ENCODE peak calls at places on chromosomes 1 and 21, in six cellular contexts. One of them, this sample, is unnamed.

GRCh38 chr1:200364121-200364759 is 45.6 kb downstream of the ZNF281 start:
- DNase-seq in Panc1: no peak
- DNase-seq in astrocyte: peak; percentile 60
- DNase-seq in heart left ventricle: no peak
- DNase-seq in HL-60: no peak
- DNase-seq in PC-3: peak; percentile 56
- DNase-seq in this sample: no peak

GRCh38 chr1:50976890-50977574 is 7.0 kb downstream of the CDKN2C start:
- DNase-seq in PC-3: peak; percentile 52
- DNase-seq in heart left ventricle: no peak
- DNase-seq in astrocyte: peak; percentile 32
- DNase-seq in Panc1: no peak
- DNase-seq in HL-60: no peak
- DNase-seq in this sample: no peak

GRCh38 chr1:228362884-228363450 is 43.7 kb downstream of the TRIM11 start:
- DNase-seq in astrocyte: no peak
- DNase-seq in Panc1: no peak
- DNase-seq in HL-60: no peak
- DNase-seq in heart left ventricle: no peak
- DNase-seq in PC-3: no peak
- DNase-seq in this sample: no peak

GRCh38 chr1:204224655-204225054 is 10.9 kb upstream of the GOLT1A start:
- DNase-seq in astrocyte: no peak
- DNase-seq in heart left ventricle: no peak
- DNase-seq in PC-3: peak; percentile 51
- DNase-seq in HL-60: no peak
- DNase-seq in Panc1: no peak
- DNase-seq in this sample: no peak

GRCh38 chr21:42193131-42193671 is 25.7 kb upstream of the ABCG1 start:
- DNase-seq in HL-60: no peak
- DNase-seq in PC-3: peak; percentile 27
- DNase-seq in Panc1: no peak
- DNase-seq in astrocyte: peak; percentile 3
- DNase-seq in heart left ventricle: no peak
- DNase-seq in this sample: no peak

GRCh38 chr1:160821627-160822026 is 25.7 kb downstream of the LY9 start:
- DNase-seq in astrocyte: no peak
- DNase-seq in HL-60: no peak
- DNase-seq in Panc1: no peak
- DNase-seq in PC-3: no peak
- DNase-seq in heart left ventricle: no peak
- DNase-seq in this sample: no peak

GRCh38 chr1:31181515-31182343 is 58.0 kb downstream of the NKAIN1 start:
- DNase-seq in PC-3: peak; percentile 51
- DNase-seq in astrocyte: no peak
- DNase-seq in heart left ventricle: peak; percentile 77
- DNase-seq in HL-60: no peak
- DNase-seq in Panc1: no peak
- DNase-seq in this sample: peak; percentile 61

GRCh38 chr1:17802164-17802563 is 47.0 kb downstream of the ACTL8 start:
- DNase-seq in heart left ventricle: no peak
- DNase-seq in HL-60: no peak
- DNase-seq in Panc1: no peak
- DNase-seq in PC-3: no peak
- DNase-seq in astrocyte: peak; percentile 28
- DNase-seq in this sample: no peak

GRCh38 chr1:47813970-47814369 is 183.2 kb downstream of the TRABD2B start:
- DNase-seq in PC-3: no peak
- DNase-seq in astrocyte: no peak
- DNase-seq in Panc1: no peak
- DNase-seq in HL-60: no peak
- DNase-seq in heart left ventricle: no peak
- DNase-seq in this sample: no peak

GRCh38 chr1:28577738-28578536 is 14.1 kb upstream of the RAB42 start:
- DNase-seq in Panc1: no peak
- DNase-seq in heart left ventricle: no peak
- DNase-seq in PC-3: no peak
- DNase-seq in HL-60: peak; percentile 41
- DNase-seq in astrocyte: no peak
- DNase-seq in this sample: no peak

GRCh38 chr1:19284881-19285280 is 3.7 kb downstream of the AKR7A3 start:
- DNase-seq in heart left ventricle: no peak
- DNase-seq in astrocyte: no peak
- DNase-seq in HL-60: no peak
- DNase-seq in PC-3: no peak
- DNase-seq in Panc1: no peak
- DNase-seq in this sample: no peak

GRCh38 chr1:147095691-147096090 is 76.6 kb downstream of the PRKAB2 start:
- DNase-seq in heart left ventricle: no peak
- DNase-seq in Panc1: no peak
- DNase-seq in HL-60: no peak
- DNase-seq in astrocyte: no peak
- DNase-seq in PC-3: no peak
- DNase-seq in this sample: no peak

GRCh38 chr1:11501491-11501897 is 22.5 kb downstream of the DISP3 start:
- DNase-seq in HL-60: no peak
- DNase-seq in Panc1: no peak
- DNase-seq in PC-3: no peak
- DNase-seq in heart left ventricle: no peak
- DNase-seq in astrocyte: no peak
- DNase-seq in this sample: no peak

GRCh38 chr1:1332774-1333480 is 1.8 kb downstream of the TAS1R3 start:
- DNase-seq in PC-3: peak; percentile 73
- DNase-seq in astrocyte: no peak
- DNase-seq in HL-60: no peak
- DNase-seq in heart left ventricle: no peak
- DNase-seq in Panc1: no peak
- DNase-seq in this sample: peak; percentile 70

GRCh38 chr1:93296555-93297154 is 49.1 kb upstream of the DR1 start:
- DNase-seq in heart left ventricle: no peak
- DNase-seq in Panc1: no peak
- DNase-seq in HL-60: no peak
- DNase-seq in PC-3: no peak
- DNase-seq in astrocyte: no peak
- DNase-seq in this sample: no peak

GRCh38 chr1:93302078-93302477 is 43.6 kb upstream of the DR1 start:
- DNase-seq in astrocyte: no peak
- DNase-seq in PC-3: no peak
- DNase-seq in heart left ventricle: no peak
- DNase-seq in HL-60: no peak
- DNase-seq in Panc1: no peak
- DNase-seq in this sample: no peak

GRCh38 chr1:93306920-93307319 is 38.8 kb upstream of the DR1 start:
- DNase-seq in astrocyte: no peak
- DNase-seq in Panc1: no peak
- DNase-seq in heart left ventricle: no peak
- DNase-seq in PC-3: no peak
- DNase-seq in HL-60: no peak
- DNase-seq in this sample: no peak

GRCh38 chr1:93304716-93305138 is 41.0 kb upstream of the DR1 start:
- DNase-seq in PC-3: peak; percentile 86
- DNase-seq in HL-60: no peak
- DNase-seq in Panc1: peak; percentile 28
- DNase-seq in astrocyte: peak; percentile 49
- DNase-seq in heart left ventricle: no peak
- DNase-seq in this sample: peak; percentile 49

GRCh38 chr1:93301131-93301530 is 44.6 kb upstream of the DR1 start:
- DNase-seq in Panc1: no peak
- DNase-seq in PC-3: no peak
- DNase-seq in HL-60: no peak
- DNase-seq in heart left ventricle: no peak
- DNase-seq in astrocyte: no peak
- DNase-seq in this sample: no peak
- H3K27me3 ChIP-seq in Panc1: no peaks in the 10 kb centered on the region
- H3K27me3 ChIP-seq in PC-3: no peaks in the 10 kb centered on the region
- H3K27me3 ChIP-seq in HL-60: no peaks in the 10 kb centered on the region
- H3K27me3 ChIP-seq in heart left ventricle: no peaks in the 10 kb centered on the region
- H3K27me3 ChIP-seq in astrocyte: no peaks in the 10 kb centered on the region
- H3K27me3 ChIP-seq in this sample: no peaks in the 10 kb centered on the region

GRCh38 chr1:110084226-110085078 is 14.0 kb upstream of the ALX3 start:
- DNase-seq in PC-3: no peak
- DNase-seq in heart left ventricle: no peak
- DNase-seq in Panc1: no peak
- DNase-seq in astrocyte: peak; percentile 32
- DNase-seq in HL-60: no peak
- DNase-seq in this sample: peak; percentile 67
- H3K27me3 ChIP-seq in PC-3: no peaks in the 10 kb centered on the region
- H3K27me3 ChIP-seq in heart left ventricle: peaks cover 44% of the 10 kb centered on the region
- H3K27me3 ChIP-seq in Panc1: peaks cover 9% of the 10 kb centered on the region
- H3K27me3 ChIP-seq in astrocyte: peaks cover 62% of the 10 kb centered on the region
- H3K27me3 ChIP-seq in HL-60: peaks cover 40% of the 10 kb centered on the region
- H3K27me3 ChIP-seq in this sample: peaks cover 50% of the 10 kb centered on the region

GRCh38 chr1:231040019-231040799 is at the start of gene FAM89A:
- DNase-seq in PC-3: peak; percentile 43
- DNase-seq in heart left ventricle: peak; percentile 81
- DNase-seq in HL-60: peak; percentile 22
- DNase-seq in Panc1: no peak
- DNase-seq in astrocyte: no peak
- DNase-seq in this sample: peak; percentile 72
- H3K27me3 ChIP-seq in PC-3: peaks cover 16% of the 10 kb centered on the region
- H3K27me3 ChIP-seq in heart left ventricle: peaks cover 5% of the 10 kb centered on the region
- H3K27me3 ChIP-seq in HL-60: peaks cover 2% of the 10 kb centered on the region
- H3K27me3 ChIP-seq in Panc1: peaks cover 17% of the 10 kb centered on the region
- H3K27me3 ChIP-seq in astrocyte: no peaks in the 10 kb centered on the region
- H3K27me3 ChIP-seq in this sample: peaks cover 35% of the 10 kb centered on the region

DNA sequence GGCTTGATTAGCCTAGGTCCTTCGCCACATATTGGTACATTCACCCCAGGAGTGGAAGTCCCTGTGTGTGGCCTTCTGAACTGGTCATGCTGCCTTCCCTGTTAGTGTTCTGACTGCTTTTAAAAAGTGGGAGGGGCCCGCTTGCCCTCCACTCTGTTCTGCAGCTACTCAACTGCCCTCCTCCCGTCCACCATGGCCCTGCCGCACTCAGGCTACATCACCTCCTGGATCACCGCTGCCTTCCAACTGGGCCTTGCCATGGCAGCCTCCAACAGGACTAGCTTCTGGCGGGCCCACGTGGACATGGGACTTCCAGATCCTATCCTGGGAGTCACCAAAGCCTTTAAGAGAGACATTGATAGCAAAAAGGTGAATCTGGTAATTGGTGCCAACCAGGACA is 152.1 kb upstream of the USP24 start:
- DNase-seq in PC-3: no peak
- DNase-seq in Panc1: no peak
- DNase-seq in astrocyte: no peak
- DNase-seq in HL-60: no peak
- DNase-seq in heart left ventricle: no peak
- DNase-seq in this sample: no peak
- H3K27me3 ChIP-seq in PC-3: no peaks in the 10 kb centered on the region
- H3K27me3 ChIP-seq in Panc1: no peaks in the 10 kb centered on the region
- H3K27me3 ChIP-seq in astrocyte: no peaks in the 10 kb centered on the region
- H3K27me3 ChIP-seq in HL-60: peaks cover 4% of the 10 kb centered on the region
- H3K27me3 ChIP-seq in heart left ventricle: no peaks in the 10 kb centered on the region
- H3K27me3 ChIP-seq in this sample: no peaks in the 10 kb centered on the region

GRCh38 chr1:23393706-23394105 is 24.1 kb upstream of the ZNF436 start:
- DNase-seq in PC-3: peak; percentile 4
- DNase-seq in HL-60: no peak
- DNase-seq in heart left ventricle: peak; percentile 82
- DNase-seq in astrocyte: peak; percentile 76
- DNase-seq in Panc1: no peak
- DNase-seq in this sample: peak; percentile 25

GRCh38 chr1:23395849-23396248 is 26.2 kb upstream of the ZNF436 start:
- DNase-seq in astrocyte: no peak
- DNase-seq in Panc1: no peak
- DNase-seq in PC-3: no peak
- DNase-seq in HL-60: no peak
- DNase-seq in heart left ventricle: no peak
- DNase-seq in this sample: no peak

GRCh38 chr1:23394664-23395063 is 25.0 kb upstream of the ZNF436 start:
- DNase-seq in HL-60: no peak
- DNase-seq in PC-3: no peak
- DNase-seq in Panc1: no peak
- DNase-seq in heart left ventricle: peak; percentile 81
- DNase-seq in astrocyte: peak; percentile 90
- DNase-seq in this sample: peak; percentile 70

GRCh38 chr1:23395162-23395724 is 25.6 kb upstream of the ZNF436 start:
- DNase-seq in heart left ventricle: no peak
- DNase-seq in HL-60: no peak
- DNase-seq in Panc1: no peak
- DNase-seq in PC-3: no peak
- DNase-seq in astrocyte: no peak
- DNase-seq in this sample: no peak

GRCh38 chr1:23394176-23394575 is 24.5 kb upstream of the ZNF436 start:
- DNase-seq in heart left ventricle: no peak
- DNase-seq in Panc1: no peak
- DNase-seq in PC-3: no peak
- DNase-seq in astrocyte: peak; percentile 76
- DNase-seq in HL-60: no peak
- DNase-seq in this sample: no peak
- H3K27me3 ChIP-seq in heart left ventricle: no peaks in the 10 kb centered on the region
- H3K27me3 ChIP-seq in Panc1: no peaks in the 10 kb centered on the region
- H3K27me3 ChIP-seq in PC-3: no peaks in the 10 kb centered on the region
- H3K27me3 ChIP-seq in astrocyte: no peaks in the 10 kb centered on the region
- H3K27me3 ChIP-seq in HL-60: no peaks in the 10 kb centered on the region
- H3K27me3 ChIP-seq in this sample: no peaks in the 10 kb centered on the region

This sample was measured in transverse colon.